ENCODE peak calls at places on chromosomes 16 and 17, in five cellular contexts. H is GM12878, X is spleen, E is neural progenitor cell, U is body of pancreas. M is an unnamed sample. For H3K9me3, the result is how much of the 10 kb centered on the place peaks cover.

GRCh38 chr17:63702223-63702577 is 2.3 kb upstream of the LIMD2 start:
- DNase-seq in H (no peak), X (peak), E (no peak), U (no peak), M (peak)

GRCh38 chr16:80852261-80852872 is 48.0 kb upstream of the CDYL2 start:
- DNase-seq in H (no peak), X (no peak), E (peak), U (no peak), M (no peak)

GRCh38 chr16:3726021-3726687 is 8.8 kb upstream of the TRAP1 start:
- DNase-seq in H (no peak), X (peak), E (no peak), U (no peak), M (no peak)

GRCh38 chr17:49984283-49984682 is 10.7 kb downstream of the DLX3 start:
- DNase-seq in H (no peak), X (no peak), E (peak), U (no peak), M (no peak)

GRCh38 chr16:70646260-70647241 is at the start of gene IL34:
- DNase-seq in H (no peak), X (peak), E (no peak), U (no peak), M (no peak)

GRCh38 chr16:3118204-3118790 is 5.9 kb downstream of the ZNF205 start:
- DNase-seq in H (no peak), X (no peak), E (no peak), U (no peak), M (no peak)

GRCh38 chr17:7587831-7588230 is 2.1 kb downstream of the SOX15 start:
- DNase-seq in H (no peak), X (no peak), E (no peak), U (no peak), M (no peak)

GRCh38 chr16:19304670-19305240 is 19.2 kb downstream of the CLEC19A start:
- DNase-seq in H (no peak), X (no peak), E (peak), U (no peak), M (no peak)

GRCh38 chr17:60230358-60230757 is 80.6 kb downstream of the CA4 start:
- DNase-seq in H (no peak), X (no peak), E (no peak), U (no peak), M (no peak)

GRCh38 chr16:1929105-1929504 is 10.9 kb upstream of the HS3ST6 start:
- DNase-seq in H (no peak), X (no peak), E (no peak), U (no peak), M (no peak)

GRCh38 chr17:70995997-70996396 is 826.7 kb downstream of the KCNJ2 start:
- DNase-seq in H (no peak), X (no peak), E (no peak), U (no peak), M (no peak)
- H3K9me3 ChIP-seq in H (under half), X (under half), E (under half), U (under half), M (under half)

DNA sequence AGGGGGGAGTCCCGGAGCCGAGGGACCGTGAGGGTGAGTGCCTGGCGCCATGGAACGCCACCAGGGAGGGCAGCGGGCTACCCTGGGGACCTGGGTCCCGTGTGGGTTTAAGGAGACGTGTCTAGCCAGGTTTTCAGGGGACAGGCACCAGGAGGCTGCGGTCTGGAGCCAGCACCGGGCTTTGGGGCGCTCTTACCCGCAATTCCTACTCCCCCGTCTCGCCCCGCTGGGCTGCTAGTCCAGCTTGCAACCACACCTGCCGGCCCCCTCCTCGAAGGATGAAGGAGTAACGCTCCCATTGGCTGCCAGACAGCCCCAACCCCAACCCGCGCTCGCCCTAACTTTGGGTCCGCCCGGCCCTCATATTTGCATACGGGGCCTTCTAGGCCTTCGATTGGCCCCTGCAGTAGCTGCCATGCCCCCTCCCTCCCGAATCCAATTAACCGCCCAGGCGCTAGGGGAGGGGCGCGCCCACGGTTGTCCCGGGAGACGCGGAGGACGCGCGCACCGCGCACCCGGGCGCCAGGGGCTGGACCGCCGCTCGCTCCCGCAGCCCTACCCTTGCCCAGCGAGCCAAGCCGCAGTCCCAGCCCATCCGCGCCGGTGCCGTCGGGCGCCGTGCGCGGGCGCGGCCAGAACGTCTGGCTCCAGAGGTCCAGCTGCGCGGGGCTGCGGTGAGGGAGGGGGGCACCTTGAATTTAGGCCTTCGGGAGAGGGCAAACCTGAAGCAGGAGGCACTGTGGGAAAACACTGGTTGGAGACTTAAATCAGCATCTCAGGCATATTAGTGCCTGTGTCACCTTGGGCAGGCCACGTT is at the start of gene TTLL6:
- DNase-seq in H (no peak), X (peak), E (peak), U (peak), M (peak)
- H3K4me3 ChIP-seq in H (peak), X (peak), E (peak), U (no peak), M (peak)

GRCh38 chr16:35140293-35140986 is 1681.0 kb downstream of the TP53TG3F start:
- DNase-seq in H (no peak), X (peak), E (no peak), U (no peak), M (no peak)

GRCh38 chr16:35144212-35144932 is 1685.0 kb downstream of the TP53TG3F start:
- DNase-seq in H (no peak), X (peak), E (no peak), U (no peak), M (no peak)

GRCh38 chr16:35141303-35141702 is 1681.9 kb downstream of the TP53TG3F start:
- DNase-seq in H (no peak), X (no peak), E (no peak), U (no peak), M (no peak)

GRCh38 chr16:35142147-35142808 is 1682.9 kb downstream of the TP53TG3F start:
- DNase-seq in H (no peak), X (no peak), E (no peak), U (no peak), M (no peak)

GRCh38 chr16:35142809-35143192 is 1683.4 kb downstream of the TP53TG3F start:
- DNase-seq in H (no peak), X (no peak), E (no peak), U (no peak), M (no peak)
- H3K9me3 ChIP-seq in H (under half), X (half or more), E (under half), U (under half), M (half or more)

DNA sequence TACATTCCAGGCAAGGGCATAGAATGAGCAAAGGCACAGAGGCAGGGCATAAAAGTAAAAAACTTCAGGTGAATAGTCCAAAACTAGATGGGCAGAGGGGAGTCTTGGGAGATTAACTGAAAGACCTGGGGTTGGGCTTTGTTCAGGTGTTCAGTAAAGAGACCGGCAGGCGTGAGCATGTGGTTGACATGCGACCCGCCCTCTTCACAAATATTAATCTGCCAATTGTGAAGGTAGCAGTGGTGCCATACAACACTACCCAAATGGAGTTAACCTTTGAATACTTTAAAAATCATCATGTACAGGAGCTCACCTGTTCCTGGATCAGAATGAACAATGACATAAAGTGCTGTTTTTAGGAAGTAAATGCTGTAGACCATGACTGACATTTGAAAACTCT is 225.5 kb downstream of the LGALS9B start:
- DNase-seq in H (no peak), X (no peak), E (no peak), U (no peak), M (no peak)
- H3K4me3 ChIP-seq in H (no peak), X (no peak), E (no peak), U (no peak), M (no peak)

GRCh38 chr16:35149550-35149949 is 1690.1 kb downstream of the TP53TG3F start:
- DNase-seq in H (no peak), X (peak), E (no peak), U (no peak), M (no peak)

GRCh38 chr16:35147556-35148504 is 1688.4 kb downstream of the TP53TG3F start:
- DNase-seq in H (no peak), X (peak), E (no peak), U (no peak), M (no peak)

GRCh38 chr16:35146723-35147458 is 1687.5 kb downstream of the TP53TG3F start:
- DNase-seq in H (no peak), X (peak), E (no peak), U (no peak), M (no peak)

GRCh38 chr16:35148748-35149147 is 1689.3 kb downstream of the TP53TG3F start:
- DNase-seq in H (no peak), X (peak), E (no peak), U (no peak), M (no peak)

DNA sequence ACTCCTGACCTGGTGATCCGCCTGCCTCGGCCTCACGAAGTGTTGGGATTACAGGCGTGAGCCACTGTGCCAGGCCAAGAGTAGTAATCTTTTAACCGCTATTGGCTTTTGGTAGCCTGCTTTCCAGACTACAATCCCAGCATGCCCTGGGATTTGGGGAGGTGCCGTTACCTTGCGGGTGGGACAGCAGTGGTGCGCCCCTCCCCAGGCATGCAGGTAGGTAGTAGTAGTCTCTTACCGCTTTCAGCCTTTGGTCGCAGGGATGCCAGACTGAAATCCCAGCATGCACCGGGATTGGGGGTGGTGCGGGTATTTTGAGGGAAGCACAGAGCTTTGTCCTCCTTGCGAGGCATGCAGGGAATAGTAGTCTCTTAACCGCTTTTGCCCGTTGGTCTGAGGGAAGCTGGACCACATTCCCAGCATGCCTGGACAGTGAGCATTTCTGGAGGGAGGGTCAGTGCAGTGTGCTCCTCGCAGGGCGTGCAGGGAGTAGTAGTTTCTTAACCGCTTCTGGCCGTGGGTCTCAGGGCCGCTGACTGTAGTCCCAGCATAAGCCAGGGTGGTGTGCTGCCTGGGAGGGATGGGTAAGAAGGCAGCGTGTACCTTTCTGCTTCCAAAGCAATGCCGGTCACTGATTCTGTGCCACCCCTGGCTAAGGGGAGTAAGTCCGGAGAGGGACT is 1686.8 kb downstream of the TP53TG3F start:
- DNase-seq in H (no peak), X (peak), E (no peak), U (no peak), M (no peak)
- H3K9me3 ChIP-seq in H (under half), X (under half), E (under half), U (under half), M (under half)

DNA sequence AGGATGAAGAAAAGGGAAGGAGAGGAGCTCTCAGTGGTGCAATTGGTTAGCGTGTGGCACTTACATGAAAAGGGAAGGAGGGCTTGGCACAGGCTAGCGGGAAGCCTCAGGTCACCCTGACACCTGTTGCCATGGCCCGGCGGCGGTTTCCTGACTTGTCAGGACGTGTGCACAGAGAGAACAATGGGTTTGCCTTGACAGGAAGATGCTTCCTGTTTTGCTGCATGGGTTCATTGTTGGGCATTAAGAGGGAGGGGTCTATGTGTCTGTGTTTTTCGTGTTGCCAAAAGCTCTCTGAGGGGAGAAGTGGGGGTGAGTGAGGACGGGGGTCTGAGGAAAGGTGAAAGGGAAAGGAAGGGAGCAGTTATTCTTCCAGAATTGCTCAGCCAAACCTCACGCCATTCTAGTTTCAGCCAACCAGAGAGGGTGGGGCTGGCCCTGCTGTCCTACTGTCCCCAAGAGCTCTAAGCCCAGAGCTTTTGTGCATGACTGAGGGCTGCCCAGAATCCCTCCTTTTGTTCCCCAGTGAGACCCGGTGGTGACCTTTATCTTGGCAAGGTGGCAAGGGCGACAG is 17.1 kb upstream of the CCR7 start:
- DNase-seq in H (peak), X (peak), E (no peak), U (no peak), M (peak)
- H3K4me3 ChIP-seq in H (no peak), X (no peak), E (no peak), U (no peak), M (peak)

DNA sequence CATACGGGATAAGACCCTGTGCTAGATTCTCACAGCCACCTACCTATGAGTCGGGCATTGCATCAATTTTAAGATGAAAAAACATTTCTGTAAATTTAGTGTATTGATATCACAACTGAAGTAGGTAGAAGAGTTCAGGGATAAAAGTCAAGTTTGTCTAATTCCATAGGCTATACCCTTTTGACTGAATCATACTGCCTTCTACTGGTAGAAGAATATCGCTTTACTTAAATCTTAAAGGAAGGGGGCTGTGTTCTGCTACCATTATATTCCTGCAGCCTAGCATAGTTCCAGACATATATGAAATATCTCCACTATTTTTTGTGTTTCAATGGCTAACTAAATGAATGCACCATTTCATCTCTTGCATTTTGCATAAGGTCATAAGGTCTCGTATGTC is 1128.6 kb downstream of the CDH8 start:
- DNase-seq in H (no peak), X (no peak), E (no peak), U (no peak), M (no peak)
- H3K9me3 ChIP-seq in H (under half), X (under half), E (under half), U (under half), M (under half)

GRCh38 chr17:73362697-73363096 is 50.9 kb upstream of the CDC42EP4 start:
- DNase-seq in H (no peak), X (no peak), E (peak), U (no peak), M (no peak)

GRCh38 chr17:73363788-73364522 is 52.2 kb upstream of the CDC42EP4 start:
- DNase-seq in H (no peak), X (no peak), E (peak), U (peak), M (no peak)

GRCh38 chr17:73368085-73368631 is 56.4 kb upstream of the CDC42EP4 start:
- DNase-seq in H (no peak), X (no peak), E (no peak), U (no peak), M (no peak)

GRCh38 chr17:73365934-73366623 is 54.3 kb upstream of the CDC42EP4 start:
- DNase-seq in H (no peak), X (no peak), E (peak), U (peak), M (no peak)

DNA sequence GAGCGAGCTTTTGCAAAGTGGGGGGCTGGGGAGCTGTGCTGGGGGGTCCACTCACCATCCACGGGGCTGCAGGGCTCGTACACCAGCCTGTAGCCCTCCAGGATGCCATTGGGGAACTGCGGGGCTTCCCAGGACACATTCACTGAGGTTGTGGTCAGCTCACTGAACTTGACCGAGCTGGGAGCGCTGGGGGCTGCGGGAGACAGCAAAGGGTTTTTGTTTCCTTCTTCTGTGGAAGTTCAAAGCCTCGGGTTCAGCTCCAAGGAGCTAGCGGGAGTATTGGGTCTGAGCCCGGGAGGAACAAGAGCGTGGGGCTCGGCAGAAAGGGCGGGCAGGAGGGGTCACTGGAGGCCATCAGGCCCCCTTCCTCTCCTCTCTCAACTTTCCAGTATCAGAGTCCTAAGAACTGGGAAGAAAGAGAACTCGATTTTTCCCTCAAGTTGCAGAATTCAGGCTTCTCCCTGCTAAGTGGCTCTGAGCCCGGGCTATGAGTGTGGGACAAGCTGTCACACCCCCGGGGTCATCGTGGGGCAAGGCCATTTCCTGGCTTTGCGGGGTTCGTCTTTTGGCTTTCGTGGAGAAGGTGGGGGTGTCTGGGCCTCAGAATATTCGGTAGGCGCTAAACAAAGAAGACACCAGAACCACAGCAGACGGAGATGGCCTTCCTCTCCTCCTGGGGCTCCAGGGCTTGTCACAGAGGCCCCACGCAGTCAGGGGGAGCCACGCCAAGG is 53.6 kb upstream of the CDC42EP4 start:
- DNase-seq in H (no peak), X (no peak), E (no peak), U (no peak), M (no peak)
- H3K4me3 ChIP-seq in H (no peak), X (no peak), E (no peak), U (no peak), M (no peak)

DNA sequence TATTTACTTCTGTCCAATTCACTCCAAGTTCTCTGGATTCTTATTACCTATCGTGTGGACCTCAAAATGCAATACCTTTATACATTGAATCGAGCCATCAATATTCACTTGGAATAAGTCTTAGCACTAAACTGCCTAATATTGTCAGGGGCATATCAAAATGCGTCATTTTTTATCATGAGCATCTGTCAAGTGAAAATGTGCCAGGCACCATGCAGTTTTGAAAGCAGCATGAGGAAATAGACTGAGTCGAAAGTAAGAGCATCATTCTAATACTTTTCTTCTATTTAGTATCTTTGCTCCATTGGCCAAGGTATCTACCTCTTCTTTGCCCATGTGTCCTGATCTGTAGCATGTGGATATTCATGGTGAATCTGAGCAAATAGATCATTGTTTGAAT is 1193.4 kb downstream of the CDH11 start:
- DNase-seq in H (no peak), X (no peak), E (no peak), U (no peak), M (no peak)
- H3K9me3 ChIP-seq in H (under half), X (under half), E (under half), U (under half), M (under half)

GRCh38 chr17:35981908-35982330 is 622 bp upstream of the CCL16 start:
- DNase-seq in H (no peak), X (no peak), E (peak), U (no peak), M (no peak)

GRCh38 chr17:35984140-35984539 is 2.4 kb downstream of the CCL14 start:
- DNase-seq in H (no peak), X (no peak), E (no peak), U (no peak), M (no peak)

GRCh38 chr17:35978346-35978745 is 3.0 kb downstream of the CCL16 start:
- DNase-seq in H (no peak), X (no peak), E (no peak), U (no peak), M (no peak)

GRCh38 chr17:35982409-35983191 is 1.3 kb upstream of the CCL16 start:
- DNase-seq in H (no peak), X (no peak), E (no peak), U (no peak), M (no peak)

DNA sequence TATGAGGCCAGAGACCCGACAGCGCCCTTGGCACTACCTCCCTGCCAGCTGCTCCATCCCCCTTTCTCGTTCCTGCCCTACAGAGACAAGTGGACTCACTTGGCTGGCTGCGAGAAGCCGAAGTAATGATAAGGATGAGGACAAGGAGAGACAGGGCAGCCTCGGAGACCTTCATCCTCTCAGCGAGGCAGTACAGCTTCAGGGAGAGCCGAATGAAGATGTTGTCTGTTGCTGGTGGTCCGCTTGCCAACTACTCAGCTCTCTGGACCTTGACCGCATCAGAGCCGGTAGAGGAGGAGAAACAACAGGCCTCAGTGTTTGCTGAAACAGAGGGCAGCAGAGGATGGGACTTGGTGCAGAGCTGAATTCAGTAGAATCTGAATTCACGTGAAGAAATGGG is at the start of gene CCL16:
- DNase-seq in H (no peak), X (no peak), E (no peak), U (no peak), M (no peak)
- H3K4me3 ChIP-seq in H (no peak), X (no peak), E (no peak), U (no peak), M (no peak)